ENCODE peak calls at places on chromosomes 12 and 14, in six cellular contexts. R is BE2C, H is cardiac fibroblast, W is GM20000, M is brain microvascular endothelial cell, K is stomach. N is an unnamed sample.

GRCh38 chr14:63672417-63673180 is 30.9 kb upstream of the WDR89 start:
- DNase-seq in R (no peak), W (no peak), M (no peak), K (no peak), H (no peak), N (no peak)

GRCh38 chr12:31768046-31768445 is 39.2 kb upstream of the AMN1 start:
- DNase-seq in K (no peak), R (no peak), W (no peak), H (no peak), M (no peak), N (no peak)

GRCh38 chr12:94202245-94203180 is 54.1 kb downstream of the PLXNC1 start:
- DNase-seq in K (no peak), M (no peak), R (no peak), H (no peak), W (no peak), N (no peak)

GRCh38 chr12:82012176-82012575 is 253.0 kb upstream of the PPFIA2 start:
- DNase-seq in K (no peak), H (no peak), R (no peak), W (no peak), M (no peak), N (no peak)

GRCh38 chr12:96274331-96274730 is 80.2 kb downstream of the ELK3 start:
- DNase-seq in M (no peak), K (no peak), R (no peak), W (no peak), H (no peak), N (no peak)

GRCh38 chr12:94704452-94704871 is 54.1 kb upstream of the TMCC3 start:
- DNase-seq in W (no peak), R (no peak), M (peak), K (peak), H (peak), N (no peak)

GRCh38 chr14:88660056-88660455 is 97.2 kb downstream of the ZC3H14 start:
- DNase-seq in R (no peak), K (no peak), M (no peak), W (no peak), H (peak), N (no peak)

GRCh38 chr14:80567905-80568512 is 356.7 kb upstream of the DIO2 start:
- DNase-seq in R (no peak), M (no peak), K (no peak), H (no peak), W (no peak), N (no peak)

GRCh38 chr12:12070674-12071661 is at the start of gene BCL2L14:
- DNase-seq in K (no peak), H (no peak), M (no peak), R (no peak), W (peak), N (peak)

GRCh38 chr12:45852508-45852907 is 123.0 kb downstream of the ARID2 start:
- DNase-seq in R (no peak), H (peak), K (no peak), W (no peak), M (no peak), N (no peak)

GRCh38 chr12:102673606-102674005 is 193.2 kb upstream of the IGF1 start:
- DNase-seq in M (no peak), K (no peak), R (no peak), W (no peak), H (no peak), N (no peak)

GRCh38 chr12:131365821-131366260 is 345.0 kb upstream of the SFSWAP start:
- DNase-seq in M (no peak), R (no peak), W (no peak), K (no peak), H (no peak), N (no peak)

GRCh38 chr12:96241484-96242256 is 47.5 kb downstream of the ELK3 start:
- DNase-seq in R (no peak), M (peak), K (no peak), H (peak), W (no peak), N (no peak)

GRCh38 chr14:82595466-82595865 is 1061.8 kb upstream of the SEL1L start:
- DNase-seq in R (no peak), H (no peak), K (no peak), W (no peak), M (no peak), N (no peak)

GRCh38 chr14:71800878-71801277 is 131.4 kb upstream of the RGS6 start:
- DNase-seq in R (no peak), H (no peak), K (no peak), M (no peak), W (no peak), N (no peak)

GRCh38 chr12:6556857-6557256 is 1.0 kb upstream of the IFFO1 start:
- DNase-seq in H (no peak), W (no peak), M (no peak), R (no peak), K (no peak), N (no peak)

GRCh38 chr14:72970824-72971434 is 44.7 kb downstream of the DCAF4 start:
- DNase-seq in M (no peak), K (no peak), W (no peak), H (no peak), R (no peak), N (no peak)

GRCh38 chr14:96364911-96365310 is 1.6 kb downstream of the GSKIP start:
- DNase-seq in H (no peak), M (no peak), R (no peak), W (no peak), K (no peak), N (no peak)

GRCh38 chr12:53100466-53101151 is 2.7 kb upstream of the SOAT2 start:
- DNase-seq in K (peak), M (no peak), H (no peak), W (peak), R (no peak), N (no peak)

GRCh38 chr14:67079836-67080235 is 109.4 kb upstream of the GARIN2 start:
- DNase-seq in R (no peak), W (no peak), K (no peak), M (no peak), H (no peak), N (no peak)

GRCh38 chr12:104957388-104958008 is 592 bp downstream of the SLC41A2 start:
- DNase-seq in M (no peak), W (no peak), R (no peak), H (no peak), K (peak), N (no peak)

GRCh38 chr12:46367351-46368029 is 5.1 kb downstream of the SLC38A2 start:
- DNase-seq in M (no peak), H (peak), W (no peak), K (no peak), R (no peak), N (no peak)

GRCh38 chr14:44886860-44887595 is 74.7 kb downstream of the KLHL28 start:
- DNase-seq in R (no peak), K (no peak), M (no peak), W (no peak), H (no peak), N (no peak)

GRCh38 chr12:57611116-57611809 is at the start of gene ARHGEF25:
- DNase-seq in M (no peak), W (peak), R (peak), H (peak), K (peak), N (peak)

GRCh38 chr12:67386869-67387570 is 117.9 kb downstream of the CAND1 start:
- DNase-seq in K (no peak), R (no peak), H (no peak), W (no peak), M (no peak), N (no peak)

GRCh38 chr12:117060927-117061300 is 38.3 kb downstream of the TESC start:
- DNase-seq in M (no peak), R (no peak), H (no peak), W (no peak), K (no peak), N (no peak)

GRCh38 chr12:91565246-91565645 is 382.6 kb upstream of the DCN start:
- DNase-seq in W (no peak), H (peak), M (peak), K (no peak), R (no peak), N (no peak)
- TF ChIP-seq CTCF in W (no peak), H (no peak), M (no peak), K (no peak), R (no peak), N (no peak)

GRCh38 chr12:113996026-113996425 is 29.9 kb upstream of the RBM19 start:
- DNase-seq in H (no peak), R (no peak), M (no peak), W (no peak), K (no peak), N (no peak)
- TF ChIP-seq CTCF in H (no peak), R (no peak), M (no peak), W (no peak), K (no peak), N (no peak)

GRCh38 chr14:20973501-20973900 is 16.3 kb upstream of the METTL17 start:
- DNase-seq in M (no peak), K (no peak), W (no peak), R (no peak), H (no peak), N (no peak)

GRCh38 chr14:20970647-20970982 is 15.3 kb downstream of the RNASE2 start:
- DNase-seq in R (no peak), W (no peak), H (no peak), M (no peak), K (no peak), N (no peak)

GRCh38 chr14:20969336-20969735 is 14.0 kb downstream of the RNASE2 start:
- DNase-seq in M (no peak), R (no peak), H (no peak), K (no peak), W (no peak), N (no peak)

GRCh38 chr14:20971705-20972021 is 16.4 kb downstream of the RNASE2 start:
- DNase-seq in H (no peak), K (no peak), R (no peak), M (no peak), W (no peak), N (no peak)

GRCh38 chr14:20970983-20971704 is 15.9 kb downstream of the RNASE2 start:
- DNase-seq in M (peak), R (peak), K (peak), H (peak), W (peak), N (peak)
- TF ChIP-seq CTCF in M (peak), R (peak), K (peak), H (peak), W (peak), N (peak)

GRCh38 chr14:104331871-104332605 is 193.7 kb downstream of the KIF26A start:
- DNase-seq in K (peak), W (no peak), R (no peak), M (no peak), H (no peak), N (no peak)
- TF ChIP-seq CTCF in K (no peak), W (no peak), R (peak), M (no peak), H (no peak), N (no peak)

DNA sequence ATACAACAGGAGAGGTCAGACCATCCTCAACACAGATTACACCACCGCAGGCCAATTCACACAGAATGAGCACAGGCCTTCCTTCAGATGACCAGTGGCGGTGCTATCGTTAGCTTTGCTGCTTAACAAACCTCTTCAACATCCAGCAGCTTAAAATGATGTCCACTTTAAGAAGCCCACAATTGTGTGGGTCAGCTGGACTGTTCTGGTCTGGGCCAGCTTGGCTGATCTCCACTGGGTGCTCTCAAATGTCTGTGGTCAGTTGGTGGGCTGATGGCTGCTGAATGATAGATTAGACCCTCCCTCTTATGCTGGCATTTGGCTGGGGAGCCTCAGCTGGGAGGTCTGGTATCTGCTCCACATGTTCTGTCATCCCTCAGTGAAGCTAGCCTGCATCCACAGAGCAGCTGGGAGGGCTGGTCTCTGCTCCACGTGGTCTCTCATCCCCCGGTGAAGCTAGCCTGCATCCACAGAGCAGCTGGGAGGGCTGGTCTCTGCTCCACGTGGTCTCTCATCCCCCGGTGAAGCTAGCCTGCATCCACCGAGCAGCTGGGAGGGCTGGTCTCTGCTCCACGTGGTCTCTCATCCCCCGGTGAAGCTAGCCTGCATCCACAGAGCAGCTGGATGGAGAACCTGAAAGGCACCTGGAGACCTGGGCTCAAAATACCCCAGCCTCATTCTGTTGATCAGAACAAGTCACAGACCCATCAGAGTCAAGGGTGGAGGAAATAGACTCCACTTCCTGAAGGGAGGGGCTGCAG is 203.6 kb upstream of the DIO3 start:
- DNase-seq in M (no peak), R (no peak), K (no peak), H (no peak), W (no peak), N (no peak)
- TF ChIP-seq CTCF in M (no peak), R (no peak), K (no peak), H (no peak), W (no peak), N (no peak)

DNA sequence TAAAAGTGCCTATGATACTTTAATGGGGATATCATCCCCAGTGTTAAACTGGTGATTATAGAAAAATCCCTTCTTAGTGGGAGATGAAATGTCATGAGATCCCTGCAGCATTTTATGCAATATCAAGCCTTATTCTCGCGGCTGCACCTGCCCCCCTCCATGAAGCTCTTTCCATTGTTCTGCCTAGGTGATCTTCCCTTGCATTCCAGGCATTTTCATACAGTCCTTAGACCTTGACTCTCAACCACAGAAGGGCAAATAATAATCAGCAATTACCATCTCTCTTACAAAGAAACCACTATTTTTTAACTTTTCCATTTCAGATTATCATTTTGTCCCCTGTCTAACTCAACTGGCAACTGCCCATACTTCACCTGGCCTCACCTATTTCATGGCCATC is 352.3 kb downstream of the NELL2 start:
- DNase-seq in M (no peak), H (no peak), K (no peak), R (no peak), W (no peak), N (no peak)
- TF ChIP-seq CTCF in M (no peak), H (no peak), K (no peak), R (no peak), W (no peak), N (no peak)

GRCh38 chr12:108099085-108099484 is 30.0 kb upstream of the WSCD2 start:
- DNase-seq in H (no peak), R (no peak), K (no peak), M (no peak), W (no peak), N (no peak)
- TF ChIP-seq CTCF in H (no peak), R (peak), K (peak), M (no peak), W (no peak), N (no peak)

GRCh38 chr14:24956104-24956503 is 93.8 kb downstream of the STXBP6 start:
- DNase-seq in H (no peak), K (no peak), R (no peak), M (no peak), W (no peak), N (no peak)

GRCh38 chr14:24954037-24954696 is 95.8 kb downstream of the STXBP6 start:
- DNase-seq in H (no peak), M (no peak), R (no peak), W (no peak), K (no peak), N (peak)

GRCh38 chr14:24954697-24955037 is 95.3 kb downstream of the STXBP6 start:
- DNase-seq in R (no peak), W (no peak), H (no peak), K (no peak), M (no peak), N (no peak)

GRCh38 chr14:24948261-24948847 is 101.6 kb downstream of the STXBP6 start:
- DNase-seq in H (no peak), R (no peak), K (no peak), M (no peak), W (no peak), N (no peak)

DNA sequence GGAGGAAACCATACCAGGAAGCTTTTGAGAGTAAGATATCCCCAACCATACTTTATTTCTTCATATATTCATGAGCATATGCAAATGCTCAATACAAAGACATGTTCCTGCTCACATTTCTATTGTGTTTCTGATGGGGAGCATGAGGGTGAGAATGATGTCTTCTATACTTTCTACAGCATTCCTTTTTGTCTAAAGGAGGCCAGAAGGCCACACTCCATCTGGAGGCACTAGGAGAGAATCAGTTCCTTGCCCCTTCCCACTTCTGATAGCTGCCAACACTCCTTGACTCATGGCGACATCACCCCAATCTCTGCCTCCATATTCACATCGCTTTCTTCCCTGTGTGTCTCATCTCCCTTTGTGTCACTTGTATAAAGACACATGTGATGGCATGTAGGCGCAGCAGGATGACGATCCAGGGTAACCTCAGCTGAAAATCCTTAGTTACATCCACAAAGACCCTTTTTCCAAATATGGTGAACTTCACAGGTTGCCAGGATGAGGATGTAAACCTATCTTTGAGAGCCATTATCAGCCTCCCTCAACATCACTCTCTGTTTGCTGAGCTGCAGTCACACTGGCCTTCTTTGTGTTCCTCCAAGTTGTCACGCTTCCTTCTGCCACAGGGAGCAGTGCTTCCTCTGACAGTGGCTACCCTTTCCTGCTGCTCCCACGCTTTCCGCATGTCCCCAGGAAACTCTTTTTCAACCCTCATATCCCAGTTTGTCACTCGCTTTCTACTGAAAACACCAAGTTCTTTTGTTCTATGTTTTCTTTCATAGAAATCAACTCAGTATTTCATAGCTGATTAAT is 96.9 kb downstream of the STXBP6 start:
- DNase-seq in H (no peak), R (no peak), M (no peak), W (no peak), K (no peak), N (no peak)
- TF ChIP-seq CTCF in H (no peak), R (no peak), M (peak), W (no peak), K (no peak), N (no peak)

N was measured in GM10248.